ENCODE peak calls at places on chromosomes 2 and 18, in five cellular contexts. J is spleen, H is body of pancreas, F is A549, K is esophagus squamous epithelium. Q is an unnamed sample.

GRCh38 chr2:67646714-67647333 is 249.7 kb downstream of the ETAA1 start:
- DNase-seq in K (no peak), H (no peak), F (no peak), J (peak), Q (peak)

GRCh38 chr18:12079504-12080237 is 14.0 kb upstream of the ANKRD62 start:
- DNase-seq in K (no peak), F (no peak), J (no peak), H (no peak), Q (no peak)

GRCh38 chr2:26011990-26012856 is 21.7 kb upstream of the RAB10 start:
- DNase-seq in K (no peak), H (peak), F (peak), J (no peak), Q (peak)

GRCh38 chr18:24741961-24742738 is 281.7 kb downstream of the HRH4 start:
- DNase-seq in J (no peak), F (no peak), K (no peak), H (no peak), Q (no peak)

GRCh38 chr18:48161201-48161910 is 230.9 kb upstream of the SMAD2 start:
- DNase-seq in J (peak), F (peak), H (peak), K (no peak), Q (peak)

GRCh38 chr2:119049968-119050657 is 108.1 kb downstream of the MARCO start:
- DNase-seq in K (no peak), H (no peak), J (no peak), F (no peak), Q (peak)

GRCh38 chr2:184760931-184761330 is 162.6 kb downstream of the ZNF804A start:
- DNase-seq in H (no peak), J (no peak), F (no peak), K (no peak), Q (no peak)

GRCh38 chr2:24919977-24920812 is at the start of gene ADCY3:
- DNase-seq in K (no peak), H (peak), F (peak), J (peak), Q (peak)

GRCh38 chr2:238061310-238062202 is 755 bp downstream of the SCLY start:
- DNase-seq in K (no peak), H (peak), F (peak), J (peak), Q (peak)

GRCh38 chr2:60836491-60836890 is 44.9 kb upstream of the REL start:
- DNase-seq in K (no peak), J (no peak), F (no peak), H (no peak), Q (peak)

GRCh38 chr2:108399479-108399878 is 21.7 kb downstream of the SULT1C4 start:
- DNase-seq in F (no peak), H (no peak), K (no peak), J (no peak), Q (no peak)

GRCh38 chr18:51582551-51582950 is 385.1 kb upstream of the MEX3C start:
- DNase-seq in F (no peak), H (no peak), J (no peak), K (no peak), Q (no peak)

GRCh38 chr2:219836647-219837177 is 209.3 kb downstream of the SLC4A3 start:
- DNase-seq in J (no peak), F (peak), K (no peak), H (no peak), Q (peak)

GRCh38 chr2:208222351-208222750 is 32.5 kb downstream of the IDH1 start:
- DNase-seq in F (no peak), H (no peak), J (no peak), K (no peak), Q (peak)

GRCh38 chr2:64054166-64054915 is 35.1 kb upstream of the VPS54 start:
- DNase-seq in K (no peak), F (no peak), H (no peak), J (no peak), Q (no peak)

GRCh38 chr2:68709421-68709911 is 25.1 kb upstream of the ARHGAP25 start:
- DNase-seq in J (no peak), H (no peak), F (peak), K (no peak), Q (peak)

GRCh38 chr18:46756559-46757201 is at the start of gene ST8SIA5:
- DNase-seq in J (no peak), F (no peak), H (no peak), K (no peak), Q (no peak)

GRCh38 chr2:12087671-12088380 is 341.4 kb downstream of the LPIN1 start:
- DNase-seq in H (no peak), J (no peak), F (no peak), K (no peak), Q (peak)

GRCh38 chr2:162475661-162476060 is 131.7 kb downstream of the GCA start:
- DNase-seq in K (no peak), J (no peak), H (peak), F (no peak), Q (no peak)

GRCh38 chr2:98461650-98462049 is 17.0 kb downstream of the INPP4A start:
- DNase-seq in H (no peak), K (no peak), J (peak), F (no peak), Q (no peak)

GRCh38 chr2:241112592-241112991 is 10.5 kb upstream of the MTERF4 start:
- DNase-seq in J (no peak), F (no peak), K (no peak), H (no peak), Q (no peak)

GRCh38 chr2:98140210-98140609 is 53.2 kb downstream of the VWA3B start:
- DNase-seq in H (no peak), J (no peak), K (no peak), F (no peak), Q (no peak)

GRCh38 chr2:54626131-54626530 is 97.3 kb upstream of the EML6 start:
- DNase-seq in K (no peak), J (no peak), H (no peak), F (no peak), Q (no peak)

GRCh38 chr2:185161701-185162100 is 563.4 kb downstream of the ZNF804A start:
- DNase-seq in H (no peak), J (no peak), F (no peak), K (no peak), Q (peak)

GRCh38 chr2:232689152-232689910 is 7.8 kb upstream of the GIGYF2 start:
- DNase-seq in H (peak), F (no peak), J (peak), K (no peak), Q (no peak)

GRCh38 chr2:218272531-218273212 is 2.4 kb downstream of the PNKD start:
- DNase-seq in F (peak), H (peak), J (peak), K (peak), Q (peak)
- TF ChIP-seq POLR2A in F (no peak), H (no peak), J (no peak), K (no peak), Q (no peak)

DNA sequence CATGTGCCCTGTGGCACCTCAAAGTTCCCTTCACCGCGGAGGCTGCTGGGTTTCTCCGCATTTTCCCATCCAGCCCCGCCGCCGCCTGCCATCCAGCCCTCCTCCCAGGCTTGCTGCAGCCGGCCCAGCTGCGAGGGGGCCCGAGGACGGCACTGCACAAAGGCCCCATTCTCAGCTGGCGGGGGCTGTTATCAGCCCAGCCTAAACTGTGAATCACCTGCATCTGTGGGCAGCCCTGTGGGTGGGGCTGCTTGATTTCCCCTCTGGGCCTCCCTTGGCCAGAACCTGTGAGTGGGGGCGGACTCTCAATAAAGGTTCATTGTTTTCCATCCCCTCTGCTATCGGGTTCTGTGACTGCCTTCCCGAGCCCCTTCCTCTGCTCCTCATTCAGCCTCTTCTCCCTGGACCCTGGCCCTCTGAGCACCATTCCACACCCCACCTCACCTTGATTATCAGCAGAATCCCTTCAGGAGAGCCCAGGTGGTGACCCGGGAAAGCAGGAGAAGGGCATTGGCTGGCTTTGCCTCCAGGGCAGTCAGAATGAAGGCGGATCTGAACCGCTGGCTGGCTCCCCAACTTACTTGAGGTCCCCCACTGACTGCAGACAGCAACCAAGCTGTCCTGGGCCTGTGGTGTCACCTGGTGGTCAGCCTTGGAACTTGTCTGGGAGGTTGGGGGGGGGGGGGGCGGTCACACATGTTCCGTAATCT is 204.5 kb downstream of the ZFP36L2 start:
- DNase-seq in K (no peak), H (peak), F (no peak), J (peak), Q (peak)
- H3K4me3 ChIP-seq in K (no peak), H (no peak), F (no peak), J (no peak), Q (no peak)

DNA sequence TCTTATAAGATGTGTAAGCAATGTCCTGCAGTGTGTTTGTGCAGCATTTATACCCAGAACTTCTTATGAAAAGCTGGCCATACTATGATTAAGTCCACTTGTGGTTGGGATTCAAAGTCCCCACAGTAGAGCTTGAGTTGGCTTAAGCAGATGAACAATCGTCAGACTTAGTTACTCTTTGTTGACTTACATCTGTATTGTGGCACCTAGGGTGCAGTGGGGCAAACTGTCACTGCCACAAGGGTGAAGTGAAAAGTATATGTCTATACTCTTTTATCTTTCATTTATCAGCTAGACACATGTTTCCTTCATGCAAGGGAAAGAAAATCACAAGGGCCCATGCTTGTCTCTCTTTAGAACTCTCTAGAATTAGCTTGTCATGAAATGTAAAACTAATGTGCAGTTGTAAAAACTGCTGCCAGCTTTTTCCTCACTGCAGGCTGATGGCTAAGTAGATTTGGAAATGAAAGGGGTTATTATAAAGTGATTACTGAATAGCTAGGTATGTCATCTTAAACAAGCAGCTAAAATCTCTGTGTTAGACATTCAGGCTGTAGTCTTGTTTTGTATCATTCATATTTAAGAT is 474.5 kb downstream of the PTPRM start:
- DNase-seq in J (no peak), F (no peak), K (no peak), H (no peak), Q (no peak)
- TF ChIP-seq POLR2A in J (no peak), F (no peak), K (no peak), H (no peak), Q (no peak)

DNA sequence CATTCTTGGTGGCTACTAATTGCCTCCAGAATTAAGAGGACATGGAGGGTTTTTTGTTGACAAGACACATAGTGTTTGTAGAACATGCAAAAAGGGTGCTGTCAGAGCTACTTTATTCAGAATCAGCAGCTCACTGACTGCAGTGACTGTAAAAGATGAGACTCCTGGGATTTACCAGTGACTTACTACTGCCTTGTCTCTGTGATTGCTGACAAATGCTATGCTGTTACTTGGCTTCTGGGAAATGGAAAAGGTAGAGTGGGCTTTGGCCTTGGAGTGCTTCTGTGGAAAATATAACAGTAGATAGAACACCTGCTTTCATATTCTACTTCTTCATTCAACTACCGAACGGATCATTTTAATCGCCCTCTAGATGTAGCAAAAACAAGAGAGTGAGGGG is 47.8 kb downstream of the GREB1L start:
- DNase-seq in F (no peak), H (no peak), K (no peak), J (no peak), Q (no peak)
- H3K4me3 ChIP-seq in F (no peak), H (no peak), K (no peak), J (no peak), Q (no peak)

GRCh38 chr2:113756088-113757058 is at the start of gene SLC35F5:
- DNase-seq in K (peak), F (peak), J (peak), H (peak), Q (peak)
- TF ChIP-seq POLR2A in K (no peak), F (peak), J (peak), H (peak), Q (peak)

GRCh38 chr2:159101755-159102489 is 133.5 kb downstream of the TANC1 start:
- DNase-seq in K (no peak), F (no peak), H (no peak), J (no peak), Q (no peak)

GRCh38 chr2:159106105-159106504 is 137.7 kb downstream of the TANC1 start:
- DNase-seq in F (no peak), H (no peak), K (no peak), J (no peak), Q (no peak)

GRCh38 chr2:159098815-159099455 is 130.5 kb downstream of the TANC1 start:
- DNase-seq in H (no peak), J (no peak), K (no peak), F (no peak), Q (no peak)

GRCh38 chr2:159108178-159108893 is 139.9 kb downstream of the TANC1 start:
- DNase-seq in F (no peak), K (no peak), H (no peak), J (no peak), Q (no peak)

GRCh38 chr2:159103411-159103810 is 135.0 kb downstream of the TANC1 start:
- DNase-seq in K (no peak), F (no peak), H (no peak), J (no peak), Q (no peak)
- H3K4me3 ChIP-seq in K (no peak), F (no peak), H (no peak), J (no peak), Q (no peak)

GRCh38 chr2:27627963-27628766 is 647 bp downstream of the CCDC121 start:
- DNase-seq in H (peak), F (peak), K (no peak), J (no peak), Q (peak)
- TF ChIP-seq POLR2A in H (no peak), F (no peak), K (no peak), J (no peak), Q (no peak)

DNA sequence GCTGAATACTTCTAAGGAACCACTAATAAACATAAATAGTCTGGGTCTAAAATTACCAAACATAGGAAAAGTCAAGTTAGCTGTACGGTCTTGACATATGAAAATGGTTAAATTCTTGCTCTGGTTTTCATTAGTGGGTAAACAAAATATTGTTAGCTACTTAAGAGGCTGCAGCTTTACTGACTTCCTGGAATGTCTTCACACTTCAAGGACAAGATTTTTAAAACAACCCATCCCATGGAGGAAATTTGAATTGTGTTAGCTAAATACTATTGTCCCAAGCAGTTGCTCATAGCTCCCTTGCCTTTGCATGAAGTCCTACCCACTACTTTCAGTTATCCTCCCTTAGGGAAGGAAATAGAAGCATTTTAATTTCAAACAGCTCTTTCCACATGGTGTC is 128.5 kb downstream of the EPHA4 start:
- DNase-seq in K (no peak), H (no peak), J (no peak), F (no peak), Q (no peak)
- H3K4me3 ChIP-seq in K (no peak), H (no peak), J (no peak), F (no peak), Q (no peak)

GRCh38 chr2:102510791-102511575 is 38.0 kb downstream of the SLC9A4 start:
- DNase-seq in F (no peak), H (no peak), K (no peak), J (no peak), Q (no peak)

GRCh38 chr2:102509749-102510148 is 36.7 kb downstream of the SLC9A4 start:
- DNase-seq in K (no peak), F (no peak), J (no peak), H (no peak), Q (peak)

GRCh38 chr2:102512161-102512560 is 39.1 kb downstream of the SLC9A4 start:
- DNase-seq in K (no peak), J (no peak), F (no peak), H (no peak), Q (no peak)

GRCh38 chr2:102518170-102518569 is 45.1 kb downstream of the SLC9A4 start:
- DNase-seq in J (no peak), H (no peak), F (no peak), K (no peak), Q (no peak)

DNA sequence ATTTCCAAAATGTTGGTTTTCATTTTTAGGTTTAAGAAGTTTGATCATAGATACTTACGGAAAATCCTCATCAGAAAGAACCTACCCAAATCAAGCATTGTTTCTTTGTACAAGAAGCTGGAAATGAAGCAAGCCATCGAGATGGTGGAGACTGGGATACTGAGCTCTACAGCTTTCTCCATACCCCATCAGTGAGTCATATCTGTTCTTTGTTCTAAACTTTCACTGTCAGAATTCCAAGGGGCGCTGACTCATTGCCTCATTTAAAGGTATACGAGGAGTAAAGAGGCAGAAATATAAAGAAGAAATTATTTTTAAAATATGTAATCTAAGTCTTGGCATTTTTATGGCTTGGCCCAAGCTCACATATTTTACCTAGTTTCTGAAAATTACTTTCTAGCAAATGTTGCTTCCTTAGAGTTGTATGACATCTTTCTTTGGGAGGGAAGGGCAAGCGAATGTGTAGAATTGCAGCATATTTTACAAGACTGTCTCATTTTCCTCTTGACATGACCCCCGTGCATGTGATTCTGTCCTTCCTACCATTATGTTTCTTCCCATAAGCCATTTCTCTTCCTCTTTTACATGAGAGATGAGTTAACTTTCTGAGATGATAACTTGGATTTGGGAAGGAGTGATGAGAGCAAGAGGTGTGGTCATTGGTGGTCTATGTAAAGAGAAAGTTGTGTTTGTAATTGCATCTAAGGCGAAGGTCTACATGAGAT is 41.2 kb downstream of the SLC9A4 start:
- DNase-seq in J (no peak), H (no peak), K (no peak), F (peak), Q (peak)
- TF ChIP-seq POLR2A in J (no peak), H (no peak), K (no peak), F (no peak), Q (no peak)

GRCh38 chr2:36449213-36449612 is 93.6 kb downstream of the CRIM1 start:
- DNase-seq in F (no peak), H (no peak), K (no peak), J (no peak), Q (no peak)

GRCh38 chr2:36451512-36451911 is 95.9 kb downstream of the CRIM1 start:
- DNase-seq in J (no peak), H (no peak), K (no peak), F (no peak), Q (peak)

GRCh38 chr2:36449943-36450392 is 94.4 kb downstream of the CRIM1 start:
- DNase-seq in K (no peak), J (no peak), F (no peak), H (peak), Q (no peak)

GRCh38 chr2:36452279-36452678 is 96.7 kb downstream of the CRIM1 start:
- DNase-seq in F (no peak), H (no peak), K (no peak), J (no peak), Q (no peak)

GRCh38 chr2:36450466-36451196 is 95.1 kb downstream of the CRIM1 start:
- DNase-seq in H (no peak), K (no peak), F (no peak), J (no peak), Q (no peak)
- H3K4me3 ChIP-seq in H (no peak), K (no peak), F (peak), J (no peak), Q (no peak)

Q was measured in NB4.